ENCODE peak calls at places on chromosome 18, in six cellular contexts. L is cardiac fibroblast, O is heart right ventricle, K is RWPE1, E is endothelial cell, F is BE2C. U is an unnamed sample.

GRCh38 chr18:77066689-77067088 is 65.9 kb downstream of the MBP start:
- DNase-seq in E (no peak), F (no peak), O (no peak), K (no peak), L (no peak), U (no peak)

GRCh38 chr18:77098554-77099174 is 33.9 kb downstream of the MBP start:
- DNase-seq in L (no peak), O (no peak), K (no peak), F (no peak), E (no peak), U (no peak)

GRCh38 chr18:33577688-33578370 is at the start of gene ASXL3:
- DNase-seq in L (no peak), O (peak; percentile 61), E (peak; percentile 41), K (no peak), F (peak; percentile 6), U (peak; percentile 52)

GRCh38 chr18:61703508-61703907 is 189.3 kb downstream of the RNF152 start:
- DNase-seq in O (no peak), E (no peak), F (no peak), K (no peak), L (peak; percentile 94), U (no peak)

GRCh38 chr18:26103579-26103978 is 13.2 kb upstream of the SS18 start:
- DNase-seq in E (peak; percentile 53), F (peak; percentile 34), O (no peak), L (peak; percentile 11), K (no peak), U (no peak)

GRCh38 chr18:61998957-61999356 is 106.2 kb upstream of the RNF152 start:
- DNase-seq in L (peak; percentile 94), K (peak; percentile 42), E (no peak), F (no peak), O (no peak), U (no peak)

GRCh38 chr18:12049983-12050811 is 43.4 kb upstream of the ANKRD62 start:
- DNase-seq in L (no peak), O (no peak), E (no peak), K (no peak), F (no peak), U (no peak)

GRCh38 chr18:78627546-78628315 is 351.9 kb upstream of the SALL3 start:
- DNase-seq in F (no peak), O (no peak), L (no peak), K (no peak), E (no peak), U (no peak)

GRCh38 chr18:3624818-3625716 is 175.1 kb downstream of the TGIF1 start:
- DNase-seq in L (peak; percentile 99), F (no peak), K (peak; percentile 87), E (no peak), O (no peak), U (no peak)

GRCh38 chr18:12403601-12404506 is 3.9 kb upstream of the PRELID3A start:
- DNase-seq in E (no peak), K (peak; percentile 72), L (peak; percentile 94), F (no peak), O (no peak), U (no peak)

GRCh38 chr18:26656944-26657536 is 108.7 kb upstream of the KCTD1 start:
- DNase-seq in O (peak; percentile 86), L (peak; percentile 65), K (peak; percentile 59), F (peak; percentile 64), E (peak; percentile 88), U (peak; percentile 57)

GRCh38 chr18:33751613-33752221 is 173.7 kb downstream of the ASXL3 start:
- DNase-seq in L (peak; percentile 40), E (no peak), O (no peak), K (no peak), F (no peak), U (no peak)

GRCh38 chr18:78771496-78772368 is 207.9 kb upstream of the SALL3 start:
- DNase-seq in L (no peak), F (no peak), O (no peak), E (no peak), K (no peak), U (no peak)

GRCh38 chr18:10687161-10687925 is 161.5 kb downstream of the NAPG start:
- DNase-seq in L (no peak), K (peak; percentile 68), F (no peak), O (no peak), E (no peak), U (no peak)

GRCh38 chr18:45268583-45268982 is 346.7 kb upstream of the SLC14A2 start:
- DNase-seq in E (no peak), F (no peak), K (no peak), L (no peak), O (no peak), U (no peak)

GRCh38 chr18:48951448-48952286 is 902 bp upstream of the SMAD7 start:
- DNase-seq in F (peak; percentile 78), O (peak; percentile 89), L (peak; percentile 93), K (peak; percentile 61), E (peak; percentile 70), U (no peak)

GRCh38 chr18:48950536-48951447 is at the start of gene SMAD7:
- DNase-seq in F (no peak), K (no peak), L (peak; percentile 47), E (no peak), O (peak; percentile 57), U (no peak)

GRCh38 chr18:48954837-48955527 is 4.2 kb upstream of the SMAD7 start:
- DNase-seq in E (no peak), K (no peak), L (no peak), F (no peak), O (no peak), U (no peak)

GRCh38 chr18:48953096-48953706 is 2.4 kb upstream of the SMAD7 start:
- DNase-seq in K (no peak), E (no peak), F (no peak), L (no peak), O (no peak), U (no peak)

GRCh38 chr18:48952287-48953095 is 1.7 kb upstream of the SMAD7 start:
- DNase-seq in O (peak; percentile 80), L (peak; percentile 86), F (peak; percentile 62), E (peak; percentile 67), K (no peak), U (peak; percentile 65)
- TF ChIP-seq CTCF in O (no peak), L (no peak), F (no peak), E (no peak), K (no peak), U (no peak)

DNA sequence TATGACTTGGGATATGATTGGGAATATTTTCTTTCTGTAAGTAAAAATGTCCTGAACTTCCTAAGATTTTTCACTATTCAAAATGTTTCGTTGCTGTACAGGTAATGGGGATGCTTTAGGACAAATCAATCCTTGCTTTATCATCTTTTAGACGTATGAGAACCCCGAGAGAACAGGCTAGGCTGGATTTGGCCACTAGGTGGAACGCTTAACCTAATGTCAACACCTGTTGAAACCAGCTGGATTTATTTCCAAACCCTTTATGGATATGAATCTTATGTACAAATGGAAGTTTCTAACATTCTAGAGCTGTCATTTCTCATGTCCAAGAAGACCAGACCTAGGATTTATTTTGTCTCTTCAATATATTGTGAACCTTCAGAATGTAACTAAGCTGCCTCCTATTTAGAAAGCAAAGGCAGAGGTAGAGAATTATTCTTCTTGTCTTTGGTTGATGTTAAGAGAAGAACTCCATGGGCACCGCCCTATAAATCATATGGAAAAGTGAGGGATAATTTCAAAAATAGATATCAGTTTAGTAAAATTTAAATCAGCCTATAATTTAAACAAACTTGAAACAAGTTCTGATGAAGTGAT is 96.7 kb downstream of the PMAIP1 start:
- DNase-seq in K (peak; percentile 31), E (peak; percentile 52), O (no peak), F (peak; percentile 47), L (peak; percentile 75), U (peak; percentile 29)
- TF ChIP-seq CTCF in K (peak; percentile 69), E (peak; percentile 74), O (peak; percentile 45), F (peak; percentile 75), L (peak; percentile 80), U (peak; percentile 81)

GRCh38 chr18:75546964-75547363 is 119.5 kb upstream of the SMIM21 start:
- DNase-seq in E (no peak), O (no peak), F (no peak), L (no peak), K (no peak), U (no peak)
- TF ChIP-seq CTCF in E (no peak), O (no peak), F (peak; percentile 21), L (no peak), K (no peak), U (no peak)

GRCh38 chr18:74476154-74476553 is 19.0 kb upstream of the DIPK1C start:
- DNase-seq in O (peak; percentile 42), L (no peak), F (peak; percentile 53), K (no peak), E (peak; percentile 73), U (peak; percentile 36)
- TF ChIP-seq CTCF in O (peak; percentile 68), L (peak; percentile 76), F (peak; percentile 71), K (no peak), E (peak; percentile 77), U (peak; percentile 77)